ENCODE peak calls at places on chromosomes 11 and 22, in nine cellular contexts. One of them, this sample, is unnamed.

GRCh38 chr11:62930157-62930556 is 9.0 kb upstream of the CHRM1 start:
- DNase-seq in stomach: no peak
- DNase-seq in K562: no peak
- DNase-seq in transverse colon: no peak
- DNase-seq in esophagus muscularis mucosa: no peak
- DNase-seq in tibial nerve: no peak
- DNase-seq in SK-N-SH: peak; percentile 63
- DNase-seq in GM12878: no peak
- DNase-seq in A549: no peak
- DNase-seq in this sample: no peak

GRCh38 chr22:22214819-22215329 is 29.7 kb upstream of the VPREB1 start:
- DNase-seq in esophagus muscularis mucosa: no peak
- DNase-seq in tibial nerve: no peak
- DNase-seq in SK-N-SH: no peak
- DNase-seq in GM12878: no peak
- DNase-seq in transverse colon: no peak
- DNase-seq in A549: no peak
- DNase-seq in stomach: no peak
- DNase-seq in K562: no peak
- DNase-seq in this sample: no peak

GRCh38 chr22:19319281-19319680 is 27.8 kb upstream of the CLTCL1 start:
- DNase-seq in GM12878: no peak
- DNase-seq in K562: no peak
- DNase-seq in transverse colon: no peak
- DNase-seq in SK-N-SH: no peak
- DNase-seq in tibial nerve: no peak
- DNase-seq in esophagus muscularis mucosa: no peak
- DNase-seq in stomach: no peak
- DNase-seq in A549: no peak
- DNase-seq in this sample: no peak

GRCh38 chr11:102005306-102005705 is 41.9 kb upstream of the CFAP300 start:
- DNase-seq in SK-N-SH: no peak
- DNase-seq in K562: no peak
- DNase-seq in transverse colon: no peak
- DNase-seq in stomach: no peak
- DNase-seq in GM12878: no peak
- DNase-seq in A549: no peak
- DNase-seq in tibial nerve: no peak
- DNase-seq in esophagus muscularis mucosa: no peak
- DNase-seq in this sample: no peak

GRCh38 chr11:75351541-75352416 is at the start of gene ARRB1:
- DNase-seq in GM12878: no peak
- DNase-seq in transverse colon: peak; percentile 81
- DNase-seq in stomach: peak; percentile 82
- DNase-seq in esophagus muscularis mucosa: no peak
- DNase-seq in K562: peak; percentile 89
- DNase-seq in tibial nerve: peak; percentile 47
- DNase-seq in SK-N-SH: peak; percentile 92
- DNase-seq in A549: peak; percentile 30
- DNase-seq in this sample: peak; percentile 78

GRCh38 chr22:34001701-34002466 is 81.6 kb upstream of the LARGE1 start:
- DNase-seq in stomach: no peak
- DNase-seq in K562: no peak
- DNase-seq in SK-N-SH: no peak
- DNase-seq in A549: no peak
- DNase-seq in esophagus muscularis mucosa: no peak
- DNase-seq in transverse colon: no peak
- DNase-seq in tibial nerve: no peak
- DNase-seq in GM12878: no peak
- DNase-seq in this sample: no peak

GRCh38 chr11:11045156-11045670 is 187.4 kb upstream of the ZBED5 start:
- DNase-seq in K562: no peak
- DNase-seq in esophagus muscularis mucosa: peak; percentile 39
- DNase-seq in GM12878: no peak
- DNase-seq in A549: no peak
- DNase-seq in SK-N-SH: no peak
- DNase-seq in transverse colon: no peak
- DNase-seq in stomach: no peak
- DNase-seq in tibial nerve: no peak
- DNase-seq in this sample: no peak

GRCh38 chr11:2868604-2869526 is 16.7 kb downstream of the CDKN1C start:
- DNase-seq in SK-N-SH: no peak
- DNase-seq in A549: no peak
- DNase-seq in GM12878: no peak
- DNase-seq in stomach: no peak
- DNase-seq in K562: peak; percentile 40
- DNase-seq in transverse colon: no peak
- DNase-seq in esophagus muscularis mucosa: no peak
- DNase-seq in tibial nerve: no peak
- DNase-seq in this sample: no peak

GRCh38 chr11:128879817-128880216 is 11.3 kb upstream of the KCNJ5 start:
- DNase-seq in K562: no peak
- DNase-seq in transverse colon: no peak
- DNase-seq in GM12878: no peak
- DNase-seq in tibial nerve: no peak
- DNase-seq in esophagus muscularis mucosa: no peak
- DNase-seq in SK-N-SH: no peak
- DNase-seq in A549: no peak
- DNase-seq in stomach: no peak
- DNase-seq in this sample: no peak

GRCh38 chr11:7688238-7688826 is 15.0 kb upstream of the CYB5R2 start:
- DNase-seq in K562: peak; percentile 59
- DNase-seq in SK-N-SH: peak; percentile 52
- DNase-seq in A549: peak; percentile 44
- DNase-seq in stomach: no peak
- DNase-seq in GM12878: no peak
- DNase-seq in transverse colon: no peak
- DNase-seq in tibial nerve: no peak
- DNase-seq in esophagus muscularis mucosa: no peak
- DNase-seq in this sample: no peak

GRCh38 chr22:43862074-43862881 is at the start of gene SULT4A1:
- DNase-seq in SK-N-SH: peak; percentile 92
- DNase-seq in tibial nerve: no peak
- DNase-seq in esophagus muscularis mucosa: no peak
- DNase-seq in transverse colon: no peak
- DNase-seq in GM12878: no peak
- DNase-seq in stomach: no peak
- DNase-seq in K562: peak; percentile 69
- DNase-seq in A549: no peak
- DNase-seq in this sample: no peak

GRCh38 chr11:30586251-30587144 is at the start of gene MPPED2:
- DNase-seq in GM12878: no peak
- DNase-seq in tibial nerve: no peak
- DNase-seq in transverse colon: peak; percentile 25
- DNase-seq in K562: peak; percentile 12
- DNase-seq in A549: peak; percentile 25
- DNase-seq in stomach: no peak
- DNase-seq in SK-N-SH: peak; percentile 91
- DNase-seq in esophagus muscularis mucosa: no peak
- DNase-seq in this sample: peak; percentile 27

GRCh38 chr22:40342521-40342920 is 3.8 kb upstream of the ADSL start:
- DNase-seq in tibial nerve: no peak
- DNase-seq in transverse colon: no peak
- DNase-seq in A549: no peak
- DNase-seq in esophagus muscularis mucosa: no peak
- DNase-seq in K562: no peak
- DNase-seq in GM12878: no peak
- DNase-seq in stomach: no peak
- DNase-seq in SK-N-SH: no peak
- DNase-seq in this sample: no peak

GRCh38 chr22:40345801-40346177 is 511 bp upstream of the ADSL start:
- DNase-seq in GM12878: no peak
- DNase-seq in esophagus muscularis mucosa: no peak
- DNase-seq in A549: no peak
- DNase-seq in SK-N-SH: peak; percentile 36
- DNase-seq in stomach: peak; percentile 49
- DNase-seq in transverse colon: peak; percentile 67
- DNase-seq in K562: peak; percentile 25
- DNase-seq in tibial nerve: no peak
- DNase-seq in this sample: peak; percentile 36

GRCh38 chr22:40346178-40347064 is at the start of gene ADSL:
- DNase-seq in A549: peak; percentile 82
- DNase-seq in transverse colon: peak; percentile 92
- DNase-seq in GM12878: peak; percentile 41
- DNase-seq in esophagus muscularis mucosa: peak; percentile 97
- DNase-seq in tibial nerve: peak; percentile 81
- DNase-seq in SK-N-SH: peak; percentile 89
- DNase-seq in K562: peak; percentile 84
- DNase-seq in stomach: peak; percentile 88
- DNase-seq in this sample: peak; percentile 84

GRCh38 chr22:40347300-40347699 is 1.0 kb downstream of the ADSL start:
- DNase-seq in transverse colon: no peak
- DNase-seq in GM12878: no peak
- DNase-seq in SK-N-SH: no peak
- DNase-seq in tibial nerve: no peak
- DNase-seq in esophagus muscularis mucosa: no peak
- DNase-seq in stomach: no peak
- DNase-seq in A549: no peak
- DNase-seq in K562: no peak
- DNase-seq in this sample: no peak

GRCh38 chr22:40345271-40345670 is 1.0 kb upstream of the ADSL start:
- DNase-seq in stomach: no peak
- DNase-seq in K562: no peak
- DNase-seq in transverse colon: peak; percentile 50
- DNase-seq in A549: no peak
- DNase-seq in SK-N-SH: no peak
- DNase-seq in GM12878: no peak
- DNase-seq in esophagus muscularis mucosa: no peak
- DNase-seq in tibial nerve: no peak
- DNase-seq in this sample: no peak
- TF ChIP-seq EP300 in stomach: no peak
- TF ChIP-seq EP300 in K562: no peak
- TF ChIP-seq EP300 in transverse colon: no peak
- TF ChIP-seq EP300 in A549: no peak
- TF ChIP-seq EP300 in SK-N-SH: no peak
- TF ChIP-seq EP300 in GM12878: no peak
- TF ChIP-seq EP300 in esophagus muscularis mucosa: no peak
- TF ChIP-seq EP300 in tibial nerve: no peak
- TF ChIP-seq EP300 in this sample: no peak

DNA sequence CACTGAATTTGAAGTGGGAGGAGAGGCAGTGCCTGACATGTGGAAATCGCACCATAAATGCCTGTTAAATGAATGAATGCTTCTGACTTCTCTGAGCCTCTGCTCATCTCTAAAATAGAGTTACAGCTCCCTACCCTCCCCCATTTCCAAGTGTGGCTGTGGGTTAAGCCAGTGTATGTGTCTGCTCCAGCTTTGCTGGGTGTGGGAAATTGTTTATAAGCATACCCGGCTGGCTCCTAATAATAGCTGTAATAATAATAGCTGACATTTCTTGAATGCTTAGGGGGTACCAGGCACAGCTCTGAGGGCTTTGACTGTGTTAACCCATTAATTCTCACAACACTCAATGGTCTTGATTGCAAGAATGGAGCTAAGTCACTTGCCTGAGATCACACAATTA is 7.0 kb upstream of the FCHSD2 start:
- DNase-seq in GM12878: no peak
- DNase-seq in A549: no peak
- DNase-seq in esophagus muscularis mucosa: no peak
- DNase-seq in tibial nerve: no peak
- DNase-seq in SK-N-SH: no peak
- DNase-seq in stomach: no peak
- DNase-seq in K562: no peak
- DNase-seq in transverse colon: no peak
- DNase-seq in this sample: no peak
- H3K27ac ChIP-seq in GM12878: peak overlapping the region; percentile 80
- H3K27ac ChIP-seq in A549: no peak overlapping the region
- H3K27ac ChIP-seq in esophagus muscularis mucosa: peak overlapping the region; percentile 46
- H3K27ac ChIP-seq in tibial nerve: no peak overlapping the region
- H3K27ac ChIP-seq in SK-N-SH: no peak overlapping the region
- H3K27ac ChIP-seq in stomach: no peak overlapping the region
- H3K27ac ChIP-seq in K562: no peak overlapping the region
- H3K27ac ChIP-seq in transverse colon: peak overlapping the region; percentile 45
- H3K27ac ChIP-seq in this sample: no peak overlapping the region

DNA sequence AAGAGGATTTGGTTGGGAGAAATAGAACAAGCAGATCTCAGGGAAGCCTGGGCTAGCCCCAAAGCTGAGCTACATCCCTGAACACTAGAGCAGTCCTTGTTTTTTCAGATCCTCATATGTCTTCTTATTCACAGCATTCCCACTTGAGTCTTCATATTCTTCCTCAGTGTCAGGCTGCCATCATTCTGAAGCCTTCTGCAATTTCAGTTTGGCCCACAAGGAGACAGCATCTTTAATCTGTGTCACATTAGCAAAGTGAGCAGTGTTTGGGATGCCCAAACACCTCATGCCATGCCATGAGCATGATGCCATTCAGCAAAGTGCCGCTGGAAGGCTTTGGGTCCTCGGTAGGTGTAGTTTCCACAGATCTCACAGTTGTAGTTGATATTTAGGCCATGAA is 56.6 kb downstream of the SCN3B start:
- DNase-seq in tibial nerve: no peak
- DNase-seq in transverse colon: no peak
- DNase-seq in esophagus muscularis mucosa: no peak
- DNase-seq in A549: no peak
- DNase-seq in K562: no peak
- DNase-seq in stomach: no peak
- DNase-seq in GM12878: no peak
- DNase-seq in SK-N-SH: no peak
- DNase-seq in this sample: no peak
- TF ChIP-seq EP300 in tibial nerve: no peak
- TF ChIP-seq EP300 in transverse colon: no peak
- TF ChIP-seq EP300 in esophagus muscularis mucosa: no peak
- TF ChIP-seq EP300 in A549: no peak
- TF ChIP-seq EP300 in K562: no peak
- TF ChIP-seq EP300 in stomach: no peak
- TF ChIP-seq EP300 in GM12878: no peak
- TF ChIP-seq EP300 in SK-N-SH: no peak
- TF ChIP-seq EP300 in this sample: no peak

GRCh38 chr11:68002943-68003845 is 703 bp downstream of the UNC93B1 start:
- DNase-seq in A549: peak; percentile 53
- DNase-seq in GM12878: no peak
- DNase-seq in transverse colon: peak; percentile 77
- DNase-seq in tibial nerve: no peak
- DNase-seq in SK-N-SH: peak; percentile 70
- DNase-seq in K562: peak; percentile 64
- DNase-seq in esophagus muscularis mucosa: no peak
- DNase-seq in stomach: peak; percentile 75
- DNase-seq in this sample: no peak
- H3K27ac ChIP-seq in A549: peak overlapping the region; percentile 91
- H3K27ac ChIP-seq in GM12878: peak overlapping the region; percentile 78
- H3K27ac ChIP-seq in transverse colon: peak overlapping the region; percentile 89
- H3K27ac ChIP-seq in tibial nerve: peak overlapping the region; percentile 62
- H3K27ac ChIP-seq in SK-N-SH: no peak overlapping the region
- H3K27ac ChIP-seq in K562: peak overlapping the region; percentile 15
- H3K27ac ChIP-seq in esophagus muscularis mucosa: peak overlapping the region; percentile 78
- H3K27ac ChIP-seq in stomach: peak overlapping the region; percentile 87
- H3K27ac ChIP-seq in this sample: peak overlapping the region; percentile 13